ENCODE peak calls at places on chromosome 1, in five cellular contexts. S is neural progenitor cell, K is GM23338, Z is PC-9, R is fibroblast of lung. W is an unnamed sample.

GRCh38 chr1:105544475-105544874 is 1512.0 kb upstream of the PRMT6 start:
- DNase-seq in S (no peak), K (no peak), Z (no peak), R (peak), W (no peak)

GRCh38 chr1:53631622-53632310 is 107.2 kb downstream of the GLIS1 start:
- DNase-seq in S (no peak), K (no peak), Z (no peak), R (no peak), W (no peak)

GRCh38 chr1:200982071-200982945 is 41.2 kb downstream of the KIF21B start:
- DNase-seq in S (no peak), K (no peak), Z (no peak), R (peak), W (no peak)

GRCh38 chr1:226890331-226891108 is 20.1 kb downstream of the PSEN2 start:
- DNase-seq in S (no peak), K (peak), Z (no peak), R (no peak), W (no peak)

GRCh38 chr1:245301162-245301580 is 146.4 kb downstream of the KIF26B start:
- DNase-seq in S (no peak), K (no peak), Z (no peak), R (peak), W (peak)

GRCh38 chr1:212401838-212402582 is 12.7 kb downstream of the PACC1 start:
- DNase-seq in S (no peak), K (no peak), Z (peak), R (peak), W (no peak)

GRCh38 chr1:70224954-70225353 is 3.8 kb downstream of the SRSF11 start:
- DNase-seq in S (no peak), K (no peak), Z (no peak), R (peak), W (no peak)

GRCh38 chr1:103917771-103918170 is 168.1 kb downstream of the AMY1C start:
- DNase-seq in S (no peak), K (no peak), Z (no peak), R (no peak), W (no peak)

GRCh38 chr1:12088607-12089006 is 25.5 kb downstream of the TNFRSF8 start:
- DNase-seq in S (no peak), K (no peak), Z (no peak), R (no peak), W (no peak)

GRCh38 chr1:167454304-167454928 is 63.9 kb downstream of the CD247 start:
- DNase-seq in S (no peak), K (peak), Z (no peak), R (no peak), W (peak)

GRCh38 chr1:167456500-167456899 is 61.8 kb downstream of the CD247 start:
- DNase-seq in S (no peak), K (no peak), Z (no peak), R (no peak), W (no peak)

GRCh38 chr1:167456926-167457325 is 61.4 kb downstream of the CD247 start:
- DNase-seq in S (no peak), K (no peak), Z (no peak), R (no peak), W (no peak)

GRCh38 chr1:167455786-167456446 is 62.4 kb downstream of the CD247 start:
- DNase-seq in S (peak), K (peak), Z (no peak), R (peak), W (peak)

GRCh38 chr1:167454929-167455785 is 63.2 kb downstream of the CD247 start:
- DNase-seq in S (peak), K (peak), Z (no peak), R (peak), W (peak)
- TF ChIP-seq EZH2 in S (peak), K (peak), Z (no peak), R (no peak), W (peak)

DNA sequence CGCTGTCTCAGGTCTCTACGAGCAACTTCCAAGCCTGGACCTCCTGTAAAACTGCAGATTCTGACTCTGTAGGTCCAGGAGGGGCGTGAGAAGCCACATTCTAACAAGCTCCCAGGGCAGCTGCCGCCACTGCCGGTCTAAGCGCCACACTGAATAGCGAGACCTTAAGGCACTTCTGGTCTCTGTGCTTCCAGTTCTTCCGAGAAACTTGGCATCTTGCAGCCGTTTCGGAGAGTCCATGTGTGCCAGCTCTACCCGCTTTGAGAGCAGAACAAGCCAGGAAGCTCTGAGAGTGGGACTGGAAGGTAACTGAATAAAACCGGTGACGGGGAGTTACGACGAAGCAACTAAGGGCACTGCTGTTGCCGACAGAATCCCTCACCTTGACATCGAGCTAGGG is 12.5 kb downstream of the AGT start:
- DNase-seq in S (no peak), K (no peak), Z (no peak), R (peak), W (no peak)
- TF ChIP-seq EZH2 in S (no peak), K (no peak), Z (no peak), R (no peak), W (no peak)

GRCh38 chr1:44417351-44418021 is 12.4 kb downstream of the RNF220 start:
- DNase-seq in S (peak), K (peak), Z (no peak), R (peak), W (peak)
- TF ChIP-seq EZH2 in S (no peak), K (no peak), Z (no peak), R (peak), W (peak)

GRCh38 chr1:61993331-61993961 is 201.2 kb upstream of the L1TD1 start:
- DNase-seq in S (no peak), K (no peak), Z (peak), R (peak), W (no peak)

GRCh38 chr1:61992257-61992656 is 202.4 kb upstream of the L1TD1 start:
- DNase-seq in S (no peak), K (no peak), Z (no peak), R (no peak), W (no peak)

GRCh38 chr1:61997123-61997522 is 197.5 kb upstream of the L1TD1 start:
- DNase-seq in S (no peak), K (no peak), Z (no peak), R (no peak), W (no peak)
- TF ChIP-seq EZH2 in S (no peak), K (no peak), Z (no peak), R (no peak), W (no peak)

GRCh38 chr1:203308205-203309114 is 3.1 kb downstream of the BTG2 start:
- DNase-seq in S (peak), K (peak), Z (no peak), R (no peak), W (no peak)
- TF ChIP-seq EZH2 in S (no peak), K (no peak), Z (no peak), R (no peak), W (no peak)

DNA sequence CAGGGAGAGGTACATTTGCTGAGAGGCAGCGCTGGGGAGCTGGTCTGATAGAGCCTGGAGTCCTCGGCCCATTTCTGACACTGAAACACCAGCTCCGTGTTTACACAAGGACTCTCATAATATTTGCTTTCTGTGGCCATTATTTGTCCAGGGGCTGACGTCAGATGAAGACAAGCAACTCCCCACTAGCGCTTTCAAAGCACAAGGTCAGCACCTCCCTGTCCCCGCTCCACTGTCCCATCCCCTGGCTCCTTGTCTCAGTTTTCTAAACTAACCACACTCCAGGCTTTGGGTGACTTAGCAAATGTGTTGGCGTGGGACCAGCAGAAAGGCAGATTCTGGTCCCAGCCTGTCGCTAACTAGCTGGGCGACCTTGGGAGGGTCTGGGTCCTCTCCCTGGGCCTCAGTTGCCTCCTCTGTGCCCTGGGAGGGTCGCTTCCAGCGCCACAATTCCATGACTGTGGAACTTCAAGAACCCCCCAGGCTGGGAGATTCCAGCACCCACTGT is 37.4 kb upstream of the ZBTB40 start:
- DNase-seq in S (no peak), K (no peak), Z (peak), R (peak), W (no peak)
- TF ChIP-seq EZH2 in S (no peak), K (no peak), Z (no peak), R (no peak), W (no peak)

DNA sequence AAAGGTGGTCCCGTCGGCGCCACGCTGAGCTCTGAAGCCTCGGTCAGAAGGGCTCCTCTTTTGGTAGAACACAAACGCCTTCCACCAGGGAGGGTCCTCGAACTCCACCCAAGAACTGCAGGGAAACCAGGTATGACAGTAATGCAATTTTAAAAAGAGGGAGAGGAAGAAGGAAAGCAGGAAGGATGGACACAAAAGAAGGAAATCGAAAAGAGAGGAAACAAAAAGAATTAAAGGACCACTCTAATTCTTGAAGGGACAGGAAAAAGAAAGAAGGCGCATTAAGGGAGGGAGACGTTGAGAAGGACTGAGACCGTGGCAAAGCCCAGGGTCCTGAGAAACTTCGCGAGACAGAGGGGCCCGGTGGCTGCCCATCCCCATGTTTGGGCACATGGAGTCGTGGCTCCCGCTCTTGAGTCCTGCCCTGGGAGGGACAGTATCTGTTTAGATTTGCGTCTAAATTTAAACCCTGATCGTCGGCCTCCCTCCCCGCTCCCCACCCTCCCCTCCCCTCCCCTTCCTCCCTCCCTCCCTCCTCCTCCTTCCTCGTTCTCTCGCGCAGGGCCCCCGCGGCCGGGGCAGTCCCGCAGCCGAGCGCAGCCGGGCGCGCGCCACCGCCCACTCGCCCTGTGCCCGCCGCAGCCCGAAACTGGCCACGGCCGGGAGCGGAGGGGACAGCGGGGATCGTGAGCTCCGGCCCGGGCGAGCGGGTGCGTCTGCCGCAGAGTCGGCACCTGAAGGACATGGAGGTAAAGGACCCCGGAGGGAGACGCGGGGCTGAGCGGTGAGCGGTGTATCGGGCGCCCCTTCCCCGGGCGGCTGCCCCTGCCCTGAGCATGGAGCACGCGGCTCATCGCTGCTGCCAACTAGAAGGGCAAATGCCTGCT is at the start of gene RCSD1:
- DNase-seq in S (peak), K (peak), Z (no peak), R (peak), W (no peak)
- TF ChIP-seq EZH2 in S (peak), K (peak), Z (no peak), R (no peak), W (peak)

DNA sequence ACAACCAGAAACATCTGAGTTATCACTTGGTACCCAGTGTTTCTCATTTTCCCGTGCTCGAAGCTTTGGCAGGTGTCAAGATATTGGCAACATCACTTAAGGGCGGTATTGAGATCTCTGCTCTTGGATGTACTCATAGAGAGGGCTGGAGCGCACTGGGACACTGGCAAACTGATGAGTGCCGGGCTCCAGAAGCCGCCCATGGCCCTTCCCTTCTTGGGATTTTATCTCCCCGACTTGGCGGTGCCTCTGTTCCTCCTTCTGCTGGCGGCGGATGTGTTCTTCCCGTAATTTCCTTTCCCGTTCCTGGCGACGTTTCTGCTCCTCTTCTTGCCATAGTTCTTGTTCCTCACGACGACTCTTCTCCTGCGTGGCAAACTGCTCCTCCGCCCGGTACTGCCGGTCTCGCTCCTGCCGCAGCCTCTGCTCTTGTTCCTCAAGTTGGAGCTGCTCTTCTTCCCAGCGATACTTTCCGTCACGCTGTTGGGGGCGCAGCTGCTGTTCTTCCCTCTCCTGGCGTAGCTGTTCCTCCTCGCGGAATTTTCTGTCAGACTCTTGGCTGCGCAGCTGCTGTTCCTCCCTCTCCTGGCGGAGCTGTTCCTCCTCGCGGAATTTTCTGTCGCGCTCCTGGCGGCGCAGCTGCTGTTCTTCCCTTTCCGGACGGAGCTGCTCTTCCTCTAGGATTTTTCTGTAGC is 7.8 kb downstream of the TCHH start:
- DNase-seq in S (no peak), K (peak), Z (no peak), R (no peak), W (no peak)
- TF ChIP-seq EZH2 in S (no peak), K (peak), Z (no peak), R (no peak), W (peak)

GRCh38 chr1:46543761-46544560 is 7.5 kb downstream of the KNCN start:
- DNase-seq in S (peak), K (peak), Z (no peak), R (no peak), W (no peak)
- TF ChIP-seq EZH2 in S (peak), K (peak), Z (no peak), R (peak), W (peak)

GRCh38 chr1:6245869-6246496 is 2.0 kb downstream of the HES3 start:
- DNase-seq in S (peak), K (peak), Z (no peak), R (no peak), W (no peak)
- TF ChIP-seq EZH2 in S (no peak), K (no peak), Z (no peak), R (no peak), W (no peak)